ENCODE peak calls at places on chromosome 6, in four cellular contexts. O is NT2/D1, S is HepG2, I is GM12878. Q is an unnamed sample.

GRCh38 chr6:154441995-154442310 is 68.5 kb downstream of the CNKSR3 start:
- DNase-seq in S (no peak), O (no peak), I (no peak), Q (no peak)

GRCh38 chr6:14441371-14441781 is 323.8 kb downstream of the CD83 start:
- DNase-seq in S (no peak), O (peak; percentile 9), I (no peak), Q (no peak)

GRCh38 chr6:167298166-167298565 is 7.1 kb downstream of the UNC93A start:
- DNase-seq in I (no peak), O (no peak), S (no peak), Q (no peak)

GRCh38 chr6:5580736-5581568 is 319.6 kb downstream of the FARS2 start:
- DNase-seq in O (no peak), I (no peak), S (no peak), Q (no peak)

GRCh38 chr6:157209865-157210530 is 113.3 kb downstream of the TMEM242 start:
- DNase-seq in I (no peak), S (no peak), O (no peak), Q (no peak)

GRCh38 chr6:46323312-46323965 is 152.7 kb upstream of the ENPP5 start:
- DNase-seq in O (no peak), I (no peak), S (no peak), Q (no peak)

GRCh38 chr6:35096129-35096852 is 44.8 kb downstream of the TCP11 start:
- DNase-seq in I (no peak), S (peak; percentile 26), O (no peak), Q (no peak)

GRCh38 chr6:138765896-138766487 is 7.6 kb upstream of the CCDC28A start:
- DNase-seq in S (peak; percentile 48), I (no peak), O (no peak), Q (peak; percentile 31)

GRCh38 chr6:130412556-130413290 is 46.9 kb downstream of the TMEM200A start:
- DNase-seq in O (no peak), S (no peak), I (no peak), Q (no peak)

GRCh38 chr6:163900570-163900969 is 486.1 kb downstream of the QKI start:
- DNase-seq in I (no peak), O (no peak), S (no peak), Q (no peak)

GRCh38 chr6:136549359-136550044 is 720 bp downstream of the MAP7 start:
- DNase-seq in S (no peak), O (no peak), I (no peak), Q (peak; percentile 38)

GRCh38 chr6:2988426-2989331 is 11.0 kb upstream of the NQO2 start:
- DNase-seq in I (no peak), S (peak; percentile 86), O (peak; percentile 76), Q (peak; percentile 70)

GRCh38 chr6:2990932-2991506 is 8.7 kb upstream of the NQO2 start:
- DNase-seq in S (no peak), I (no peak), O (no peak), Q (no peak)

GRCh38 chr6:2989332-2990178 is 10.1 kb upstream of the NQO2 start:
- DNase-seq in O (peak; percentile 93), I (peak; percentile 83), S (peak; percentile 97), Q (peak; percentile 71)

GRCh38 chr6:2992330-2992979 is 7.2 kb upstream of the NQO2 start:
- DNase-seq in I (no peak), O (no peak), S (no peak), Q (no peak)

DNA sequence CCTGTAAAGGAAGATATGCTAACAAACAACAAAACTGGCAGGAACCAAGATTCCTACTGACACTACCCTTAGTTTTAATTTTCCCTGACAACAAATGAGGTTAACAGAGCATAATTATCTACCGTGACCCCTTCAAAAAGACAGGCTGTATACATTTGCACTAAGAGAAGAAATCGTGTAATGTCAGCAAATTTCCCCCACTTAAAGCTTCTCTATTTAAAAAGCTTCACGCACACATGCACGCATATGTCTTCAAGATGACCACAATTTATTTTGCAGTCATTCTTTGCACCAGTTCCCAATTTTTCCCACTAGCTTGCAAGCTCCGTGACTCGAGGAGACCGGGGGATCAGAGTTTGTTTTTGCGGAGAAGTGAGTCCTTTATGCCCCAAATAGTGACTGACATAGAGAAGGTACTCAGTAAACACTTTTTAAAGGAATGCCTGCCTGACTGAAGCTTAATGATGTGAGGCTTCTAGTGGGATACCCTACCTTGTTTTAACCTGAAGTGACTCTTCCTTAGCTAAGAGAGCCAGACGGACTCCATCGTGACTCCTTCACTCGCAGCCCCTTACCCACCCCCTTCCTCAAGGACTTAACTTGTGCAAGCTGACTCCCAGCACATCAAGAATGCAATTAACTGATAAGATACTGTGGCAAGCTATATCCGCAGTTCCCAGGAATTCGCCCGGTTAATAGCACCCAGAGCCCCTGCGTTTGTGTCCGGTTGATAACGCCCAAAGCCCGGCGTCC is 9.3 kb upstream of the NQO2 start:
- DNase-seq in O (no peak), I (no peak), S (no peak), Q (no peak)
- TF ChIP-seq SUZ12 in O (no peak), I (no peak), S (no peak), Q (no peak)

DNA sequence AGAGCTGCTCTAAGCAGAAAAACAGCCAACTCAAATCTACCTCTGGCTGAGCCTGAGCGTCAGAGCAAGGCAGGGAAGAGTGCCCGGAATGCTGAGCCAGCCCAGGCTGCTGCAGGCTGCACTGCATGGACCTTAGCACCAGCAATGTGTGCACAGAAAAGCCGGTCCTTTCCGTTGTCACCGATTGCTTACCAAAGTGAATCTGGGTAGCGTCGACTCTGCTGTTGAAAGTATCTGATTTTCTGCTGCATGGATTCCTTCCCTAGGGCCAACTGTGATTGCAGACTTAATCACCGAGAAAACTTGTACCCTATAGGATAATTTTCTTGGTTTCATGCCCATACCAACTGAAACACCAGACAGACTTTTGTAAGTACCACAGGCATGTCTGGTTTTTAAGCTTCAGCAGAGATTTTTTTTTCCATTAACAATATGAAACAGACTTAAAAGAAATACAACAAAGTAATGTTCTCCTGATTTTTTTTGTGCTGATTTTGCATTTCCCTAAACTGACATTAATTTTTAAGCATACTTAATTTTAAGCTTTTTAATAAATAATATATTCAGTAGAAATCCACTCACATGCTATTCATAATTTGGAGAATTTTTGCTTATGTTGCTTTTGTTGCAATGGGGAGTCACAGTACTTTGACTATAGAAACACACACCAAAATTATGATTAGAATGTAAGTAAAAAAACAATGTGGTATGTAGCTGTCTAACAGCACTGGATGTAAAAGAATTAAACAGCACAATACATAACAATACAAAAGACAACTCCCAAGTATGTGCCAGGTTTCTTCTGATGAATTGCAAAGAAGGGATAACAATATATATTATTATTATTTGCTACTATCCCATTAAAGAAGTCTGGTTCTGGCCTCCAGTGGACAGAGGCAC is 218.0 kb downstream of the THBS2 start:
- DNase-seq in S (no peak), O (no peak), I (no peak), Q (no peak)
- TF ChIP-seq SUZ12 in S (no peak), O (no peak), I (no peak), Q (no peak)

GRCh38 chr6:94394822-94395221 is 975.5 kb upstream of the EPHA7 start:
- DNase-seq in I (no peak), O (no peak), S (no peak), Q (no peak)

GRCh38 chr6:94389218-94389617 is 969.9 kb upstream of the EPHA7 start:
- DNase-seq in O (no peak), I (no peak), S (no peak), Q (no peak)
- TF ChIP-seq SUZ12 in O (no peak), I (no peak), S (no peak), Q (no peak)

DNA sequence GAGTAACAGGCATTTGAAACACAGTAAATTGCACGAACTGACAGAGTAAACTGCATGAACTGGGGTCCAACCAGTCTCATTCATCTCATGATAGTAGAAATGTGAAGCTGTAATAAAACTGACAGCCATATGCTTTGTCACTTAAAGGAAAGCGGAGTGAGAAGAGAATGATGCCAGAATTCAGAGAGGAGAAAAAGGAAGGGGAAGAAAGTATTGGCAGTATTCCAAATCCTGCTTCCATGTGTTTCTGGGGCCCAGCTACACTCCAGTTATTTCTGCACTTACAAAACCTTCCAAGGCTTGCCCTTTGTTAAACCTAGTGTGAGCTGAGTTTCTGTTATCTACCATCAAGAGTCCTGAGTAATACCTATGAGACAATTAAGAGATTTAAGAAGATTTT is 17.2 kb downstream of the SNX14 start:
- DNase-seq in S (no peak), O (no peak), I (no peak), Q (no peak)
- TF ChIP-seq SUZ12 in S (no peak), O (no peak), I (no peak), Q (no peak)

GRCh38 chr6:124677874-124678273 is 284.4 kb upstream of the RNF217 start:
- DNase-seq in S (no peak), O (no peak), I (no peak), Q (no peak)

GRCh38 chr6:124682751-124683150 is 279.5 kb upstream of the RNF217 start:
- DNase-seq in S (no peak), O (no peak), I (no peak), Q (no peak)

GRCh38 chr6:124683507-124683906 is 278.7 kb upstream of the RNF217 start:
- DNase-seq in S (no peak), O (peak; percentile 22), I (no peak), Q (peak; percentile 12)

GRCh38 chr6:124676033-124676432 is 286.2 kb upstream of the RNF217 start:
- DNase-seq in O (no peak), S (no peak), I (no peak), Q (no peak)

GRCh38 chr6:124679392-124679791 is 282.8 kb upstream of the RNF217 start:
- DNase-seq in S (no peak), I (no peak), O (no peak), Q (no peak)
- TF ChIP-seq SUZ12 in S (no peak), I (no peak), O (no peak), Q (no peak)

GRCh38 chr6:16108419-16108818 is 20.5 kb upstream of the MYLIP start:
- DNase-seq in O (no peak), I (no peak), S (no peak), Q (no peak)
- TF ChIP-seq SUZ12 in O (no peak), I (no peak), S (no peak), Q (no peak)

GRCh38 chr6:131946992-131947955 is 3.9 kb downstream of the CCN2 start:
- DNase-seq in S (peak; percentile 60), I (no peak), O (no peak), Q (no peak)
- TF ChIP-seq SUZ12 in S (no peak), I (no peak), O (no peak), Q (no peak)

DNA sequence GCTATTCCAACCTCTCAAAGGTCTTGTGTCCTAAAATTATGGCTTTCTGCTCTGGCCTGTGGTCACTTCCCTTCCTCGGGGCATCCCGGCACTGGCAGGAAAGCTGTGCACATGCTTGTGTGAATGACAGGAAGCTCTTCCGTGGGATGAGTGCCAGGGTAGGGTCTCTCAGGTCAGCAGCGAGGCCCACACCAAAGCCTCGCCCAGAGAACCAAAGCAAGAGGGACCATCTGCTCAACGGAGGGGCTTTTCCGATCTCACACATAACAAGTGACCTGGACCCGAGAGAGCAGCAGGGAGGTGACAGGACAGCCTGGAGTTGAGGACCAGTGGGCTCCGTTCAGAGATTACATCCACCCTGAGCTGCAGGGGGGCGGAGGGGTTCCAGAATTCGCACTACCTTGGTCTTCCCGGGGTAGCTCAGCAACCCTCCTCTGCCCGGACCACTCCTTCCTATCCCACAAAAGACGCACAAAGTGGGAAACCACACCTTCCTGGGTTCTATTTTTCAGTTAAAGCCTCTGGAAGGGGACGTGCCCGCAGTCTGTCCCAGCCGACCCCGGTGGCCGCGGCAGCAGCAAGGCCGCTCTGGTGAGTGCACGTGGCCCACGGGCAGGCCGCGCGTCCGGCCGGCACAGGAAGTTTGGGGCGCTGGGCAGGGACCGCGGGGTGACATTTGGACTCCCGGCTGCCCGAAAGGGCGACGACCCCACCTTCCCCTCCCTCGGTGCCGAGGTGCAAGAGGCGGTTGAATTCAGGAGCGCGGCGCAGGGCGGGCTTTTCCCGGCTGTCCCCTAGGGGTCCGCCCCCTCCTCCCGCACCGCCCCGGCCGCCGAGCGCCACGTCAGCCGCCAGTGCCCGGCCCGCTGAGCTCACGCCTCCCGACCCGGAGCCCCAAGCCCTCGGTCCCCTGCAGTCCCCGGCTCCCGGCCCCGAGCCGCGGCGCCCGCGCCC is 988 bp downstream of the TXNDC5 start:
- DNase-seq in O (no peak), I (no peak), S (peak; percentile 64), Q (peak; percentile 75)
- TF ChIP-seq SUZ12 in O (no peak), I (no peak), S (no peak), Q (no peak)

Q was measured in HEK293T.